ENCODE peak calls at places on chromosome 17, in nine cellular contexts. I, F, T, L, K, D, V, U and Q are unnamed samples.

GRCh38 chr17:3531266-3532101 is 26.1 kb downstream of the TRPV3 start:
- DNase-seq in I (no peak), F (no peak), T (no peak), L (no peak), K (peak; percentile 30), D (no peak), V (peak; percentile 40), U (no peak), Q (no peak)

GRCh38 chr17:76022285-76022684 is 4.8 kb downstream of the EVPL start:
- DNase-seq in I (no peak), F (no peak), T (no peak), L (no peak), K (no peak), D (no peak), V (no peak), U (no peak), Q (no peak)

GRCh38 chr17:14092808-14093207 is 23.5 kb downstream of the COX10 start:
- DNase-seq in I (no peak), F (no peak), T (no peak), L (peak; percentile 71), K (no peak), D (no peak), V (no peak), U (no peak), Q (no peak)

GRCh38 chr17:603405-604193 is 111.0 kb downstream of the VPS53 start:
- DNase-seq in I (no peak), F (peak; percentile 56), T (no peak), L (no peak), K (no peak), D (no peak), V (no peak), U (no peak), Q (no peak)

GRCh38 chr17:64356304-64356686 is 34.4 kb downstream of the PECAM1 start:
- DNase-seq in I (no peak), F (no peak), T (no peak), L (no peak), K (no peak), D (no peak), V (no peak), U (no peak), Q (no peak)

GRCh38 chr17:22286337-22287041 is 594.2 kb downstream of the KCNJ18 start:
- DNase-seq in I (no peak), F (no peak), T (no peak), L (no peak), K (no peak), D (no peak), V (no peak), U (no peak), Q (no peak)

GRCh38 chr17:55005520-55005919 is 37.0 kb downstream of the STXBP4 start:
- DNase-seq in I (peak; percentile 32), F (peak; percentile 12), T (no peak), L (peak; percentile 47), K (no peak), D (no peak), V (no peak), U (no peak), Q (no peak)

GRCh38 chr17:34011599-34011998 is 243.5 kb upstream of the CCL2 start:
- DNase-seq in I (no peak), F (no peak), T (no peak), L (no peak), K (no peak), D (no peak), V (no peak), U (no peak), Q (no peak)

GRCh38 chr17:72560303-72561247 is 439.8 kb downstream of the SOX9 start:
- DNase-seq in I (peak; percentile 57), F (peak; percentile 56), T (peak; percentile 27), L (peak; percentile 74), K (peak; percentile 16), D (peak; percentile 36), V (no peak), U (no peak), Q (no peak)

GRCh38 chr17:44928950-44929720 is 13.8 kb upstream of the GFAP start:
- DNase-seq in I (no peak), F (no peak), T (no peak), L (no peak), K (peak; percentile 74), D (no peak), V (no peak), U (no peak), Q (no peak)

GRCh38 chr17:60169921-60170817 is 20.4 kb downstream of the CA4 start:
- DNase-seq in I (peak; percentile 45), F (peak; percentile 41), T (no peak), L (peak; percentile 56), K (no peak), D (no peak), V (peak; percentile 73), U (no peak), Q (no peak)

GRCh38 chr17:76039121-76039520 is 12.0 kb upstream of the EVPL start:
- DNase-seq in I (no peak), F (peak; percentile 40), T (no peak), L (no peak), K (peak; percentile 64), D (no peak), V (no peak), U (peak; percentile 40), Q (no peak)

GRCh38 chr17:8836821-8837426 is 30.6 kb downstream of the PIK3R6 start:
- DNase-seq in I (no peak), F (no peak), T (no peak), L (no peak), K (no peak), D (no peak), V (no peak), U (no peak), Q (no peak)

GRCh38 chr17:82648761-82649474 is 674 bp upstream of the WDR45B start:
- DNase-seq in I (no peak), F (no peak), T (no peak), L (no peak), K (peak; percentile 72), D (no peak), V (peak; percentile 66), U (peak; percentile 75), Q (peak; percentile 48)

GRCh38 chr17:79666111-79666510 is 55.3 kb upstream of the RBFOX3 start:
- DNase-seq in I (no peak), F (no peak), T (no peak), L (no peak), K (peak; percentile 6), D (no peak), V (no peak), U (peak; percentile 11), Q (no peak)

GRCh38 chr17:27083408-27084185 is 210.3 kb upstream of the WSB1 start:
- DNase-seq in I (no peak), F (no peak), T (no peak), L (no peak), K (no peak), D (no peak), V (no peak), U (no peak), Q (no peak)

GRCh38 chr17:27088767-27089078 is 205.2 kb upstream of the WSB1 start:
- DNase-seq in I (no peak), F (no peak), T (no peak), L (no peak), K (no peak), D (no peak), V (no peak), U (no peak), Q (no peak)

GRCh38 chr17:27087935-27088766 is 205.8 kb upstream of the WSB1 start:
- DNase-seq in I (no peak), F (no peak), T (no peak), L (no peak), K (no peak), D (no peak), V (no peak), U (no peak), Q (no peak)

GRCh38 chr17:27085517-27085916 is 208.4 kb upstream of the WSB1 start:
- DNase-seq in I (no peak), F (no peak), T (no peak), L (no peak), K (no peak), D (no peak), V (no peak), U (no peak), Q (no peak)

GRCh38 chr17:27086526-27086925 is 207.4 kb upstream of the WSB1 start:
- DNase-seq in I (no peak), F (no peak), T (no peak), L (no peak), K (no peak), D (no peak), V (no peak), U (no peak), Q (no peak)
- H3K4me3 ChIP-seq in I (no peak overlapping the region), F (no peak overlapping the region), T (no peak overlapping the region), L (no peak overlapping the region), K (no peak overlapping the region), D (no peak overlapping the region), V (no peak overlapping the region), U (no peak overlapping the region), Q (no peak overlapping the region)

GRCh38 chr17:41863074-41863843 is 2.0 kb downstream of the KLHL11 start:
- DNase-seq in I (no peak), F (no peak), T (no peak), L (no peak), K (no peak), D (peak; percentile 12), V (no peak), U (no peak), Q (no peak)
- H3K27ac ChIP-seq in I (no peak overlapping the region), F (no peak overlapping the region), T (no peak overlapping the region), L (no peak overlapping the region), K (no peak overlapping the region), D (no peak overlapping the region), V (no peak overlapping the region), U (no peak overlapping the region), Q (no peak overlapping the region)

GRCh38 chr17:31479009-31479408 is 87.5 kb downstream of the RAB11FIP4 start:
- DNase-seq in I (no peak), F (no peak), T (no peak), L (no peak), K (no peak), D (no peak), V (no peak), U (no peak), Q (no peak)
- H3K4me3 ChIP-seq in I (no peak overlapping the region), F (no peak overlapping the region), T (no peak overlapping the region), L (no peak overlapping the region), K (no peak overlapping the region), D (no peak overlapping the region), V (no peak overlapping the region), U (no peak overlapping the region), Q (no peak overlapping the region)

GRCh38 chr17:57410169-57410568 is 153.8 kb downstream of the MSI2 start:
- DNase-seq in I (no peak), F (no peak), T (no peak), L (no peak), K (no peak), D (no peak), V (no peak), U (no peak), Q (no peak)

GRCh38 chr17:57418463-57419246 is 162.3 kb downstream of the MSI2 start:
- DNase-seq in I (no peak), F (no peak), T (no peak), L (no peak), K (no peak), D (no peak), V (no peak), U (no peak), Q (no peak)

GRCh38 chr17:57415737-57416354 is 159.5 kb downstream of the MSI2 start:
- DNase-seq in I (no peak), F (no peak), T (no peak), L (no peak), K (no peak), D (no peak), V (no peak), U (peak; percentile 34), Q (no peak)

GRCh38 chr17:57412520-57413096 is 156.3 kb downstream of the MSI2 start:
- DNase-seq in I (no peak), F (no peak), T (no peak), L (no peak), K (no peak), D (no peak), V (no peak), U (no peak), Q (no peak)

GRCh38 chr17:57413848-57414651 is 157.7 kb downstream of the MSI2 start:
- DNase-seq in I (no peak), F (no peak), T (no peak), L (peak; percentile 80), K (no peak), D (no peak), V (no peak), U (no peak), Q (no peak)
- H3K27ac ChIP-seq in I (no peak overlapping the region), F (no peak overlapping the region), T (no peak overlapping the region), L (peak overlapping the region; percentile 55), K (no peak overlapping the region), D (no peak overlapping the region), V (no peak overlapping the region), U (no peak overlapping the region), Q (no peak overlapping the region)